ENCODE peak calls at places on chromosomes 7 and 10, in six cellular contexts. O, P, D, B, A and X are unnamed samples.

GRCh38 chr10:116974442-116975005 is 30.5 kb downstream of the SHTN1 start:
- DNase-seq in O (peak), P (no peak), D (no peak), B (no peak), A (no peak), X (no peak)

GRCh38 chr7:123499211-123499968 is 35.0 kb downstream of the IQUB start:
- DNase-seq in O (peak), P (no peak), D (no peak), B (no peak), A (no peak), X (no peak)

GRCh38 chr7:80841566-80842478 is 77.0 kb downstream of the SEMA3C start:
- DNase-seq in O (no peak), P (no peak), D (no peak), B (no peak), A (peak), X (no peak)

GRCh38 chr10:114998993-114999392 is 61.0 kb downstream of the TRUB1 start:
- DNase-seq in O (no peak), P (no peak), D (no peak), B (no peak), A (peak), X (no peak)

GRCh38 chr10:114195079-114195478 is 15.9 kb downstream of the TDRD1 start:
- DNase-seq in O (peak), P (no peak), D (no peak), B (no peak), A (no peak), X (no peak)

GRCh38 chr10:14749051-14749809 is 25.5 kb downstream of the FAM107B start:
- DNase-seq in O (peak), P (no peak), D (no peak), B (peak), A (no peak), X (peak)

GRCh38 chr7:121604627-121605296 is 208.7 kb upstream of the FAM3C start:
- DNase-seq in O (peak), P (no peak), D (no peak), B (no peak), A (no peak), X (no peak)

GRCh38 chr7:109964780-109965179 is 1126.1 kb upstream of the LRRN3 start:
- DNase-seq in O (peak), P (no peak), D (no peak), B (no peak), A (no peak), X (no peak)

GRCh38 chr7:99380823-99381663 is 6.5 kb downstream of the ARPC1B start:
- DNase-seq in O (no peak), P (no peak), D (peak), B (no peak), A (no peak), X (no peak)

GRCh38 chr10:6280291-6280690 is 77.6 kb downstream of the PFKFB3 start:
- DNase-seq in O (no peak), P (no peak), D (no peak), B (no peak), A (no peak), X (no peak)

GRCh38 chr10:5560142-5560843 is 35.5 kb downstream of the CALML3 start:
- DNase-seq in O (no peak), P (no peak), D (no peak), B (no peak), A (no peak), X (peak)

GRCh38 chr10:86334515-86335085 is 32.0 kb downstream of the GRID1 start:
- DNase-seq in O (no peak), P (peak), D (no peak), B (no peak), A (peak), X (no peak)

GRCh38 chr10:29189272-29189671 is 99.6 kb upstream of the LYZL1 start:
- DNase-seq in O (peak), P (no peak), D (no peak), B (no peak), A (no peak), X (no peak)

GRCh38 chr10:112631501-112632410 is 184.7 kb downstream of the VTI1A start:
- DNase-seq in O (no peak), P (no peak), D (no peak), B (peak), A (no peak), X (no peak)

GRCh38 chr7:105429746-105430612 is 41.3 kb upstream of the SRPK2 start:
- DNase-seq in O (peak), P (peak), D (no peak), B (peak), A (peak), X (no peak)

GRCh38 chr10:21926949-21927348 is 76.6 kb downstream of the DNAJC1 start:
- DNase-seq in O (peak), P (no peak), D (no peak), B (no peak), A (no peak), X (no peak)

GRCh38 chr10:132987671-132988571 is 45.6 kb upstream of the CFAP46 start:
- DNase-seq in O (peak), P (no peak), D (no peak), B (peak), A (no peak), X (no peak)

GRCh38 chr10:70371846-70372245 is 10.6 kb downstream of the LRRC20 start:
- DNase-seq in O (no peak), P (no peak), D (no peak), B (no peak), A (no peak), X (no peak)

GRCh38 chr7:79454325-79454960 is 976 bp upstream of the MAGI2 start:
- DNase-seq in O (no peak), P (no peak), D (no peak), B (peak), A (peak), X (peak)

GRCh38 chr10:80290474-80291220 is 1.2 kb upstream of the MAT1A start:
- DNase-seq in O (no peak), P (no peak), D (no peak), B (no peak), A (no peak), X (peak)

GRCh38 chr7:2527505-2528464 is 8.2 kb downstream of the LFNG start:
- DNase-seq in O (peak), P (peak), D (no peak), B (no peak), A (no peak), X (no peak)

GRCh38 chr7:2465928-2466327 is 10.3 kb downstream of the GRIFIN start:
- DNase-seq in O (no peak), P (no peak), D (no peak), B (no peak), A (no peak), X (no peak)

GRCh38 chr7:110839866-110840265 is 251.1 kb upstream of the LRRN3 start:
- DNase-seq in O (no peak), P (no peak), D (no peak), B (peak), A (peak), X (no peak)

GRCh38 chr10:3186365-3186764 is 13.8 kb upstream of the PITRM1 start:
- DNase-seq in O (no peak), P (no peak), D (no peak), B (no peak), A (no peak), X (no peak)

GRCh38 chr10:61842755-61843497 is 58.6 kb upstream of the ARID5B start:
- DNase-seq in O (peak), P (no peak), D (no peak), B (no peak), A (no peak), X (no peak)

GRCh38 chr7:55258631-55259030 is 106.5 kb upstream of the LANCL2 start:
- DNase-seq in O (no peak), P (no peak), D (no peak), B (no peak), A (no peak), X (no peak)